ENCODE peak calls at places on chromosomes 4 and X, in five cellular contexts. C is stomach, R is tibial nerve, F is transverse colon, W is A549. Z is an unnamed sample.

GRCh38 chrX:104112326-104112951 is at the start of gene ZCCHC18:
- DNase-seq in C (peak), W (peak), F (peak), R (no peak), Z (peak)

GRCh38 chr4:24912252-24913098 is at the start of gene CCDC149:
- DNase-seq in C (peak), W (peak), R (no peak), F (peak), Z (peak)

GRCh38 chr4:65241257-65241997 is 428.9 kb downstream of the EPHA5 start:
- DNase-seq in R (no peak), F (no peak), W (no peak), C (no peak), Z (no peak)

GRCh38 chrX:103792916-103793540 is 16.4 kb downstream of the PLP1 start:
- DNase-seq in C (no peak), F (no peak), R (no peak), W (no peak), Z (no peak)

GRCh38 chr4:77465271-77465670 is 140.3 kb upstream of the CXCL13 start:
- DNase-seq in C (peak), W (no peak), R (peak), F (peak), Z (no peak)

GRCh38 chr4:5524900-5525299 is 183.5 kb downstream of the EVC2 start:
- DNase-seq in R (no peak), C (no peak), F (no peak), W (no peak), Z (no peak)

GRCh38 chr4:23135792-23136645 is 443.3 kb downstream of the GBA3 start:
- DNase-seq in W (peak), C (no peak), R (peak), F (no peak), Z (no peak)

GRCh38 chr4:186844059-186844681 is 120.5 kb upstream of the FAT1 start:
- DNase-seq in R (peak), F (no peak), C (no peak), W (no peak), Z (peak)

GRCh38 chr4:170769857-170770256 is 680.1 kb upstream of the AADAT start:
- DNase-seq in W (no peak), F (no peak), R (no peak), C (no peak), Z (no peak)

GRCh38 chr4:169282429-169283113 is 11.8 kb upstream of the SH3RF1 start:
- DNase-seq in W (peak), F (no peak), C (no peak), R (no peak), Z (no peak)

GRCh38 chr4:169278669-169279068 is 7.9 kb upstream of the SH3RF1 start:
- DNase-seq in C (no peak), R (no peak), F (no peak), W (no peak), Z (no peak)

GRCh38 chr4:169279111-169279510 is 8.4 kb upstream of the SH3RF1 start:
- DNase-seq in C (no peak), R (no peak), F (no peak), W (no peak), Z (no peak)

GRCh38 chr4:169286562-169287301 is 16.0 kb upstream of the SH3RF1 start:
- DNase-seq in R (no peak), W (no peak), F (no peak), C (no peak), Z (no peak)

GRCh38 chr4:169283114-169283509 is 12.4 kb upstream of the SH3RF1 start:
- DNase-seq in W (peak), C (no peak), R (no peak), F (no peak), Z (no peak)
- H3K27ac ChIP-seq in W (peak), C (no peak), R (no peak), F (no peak), Z (no peak)

GRCh38 chrX:150012647-150013046 is 74.4 kb upstream of the EOLA2 start:
- DNase-seq in F (no peak), C (no peak), R (no peak), W (no peak), Z (no peak)
- TF ChIP-seq EP300 in F (no peak), C (no peak), R (no peak), W (no peak), Z (no peak)

DNA sequence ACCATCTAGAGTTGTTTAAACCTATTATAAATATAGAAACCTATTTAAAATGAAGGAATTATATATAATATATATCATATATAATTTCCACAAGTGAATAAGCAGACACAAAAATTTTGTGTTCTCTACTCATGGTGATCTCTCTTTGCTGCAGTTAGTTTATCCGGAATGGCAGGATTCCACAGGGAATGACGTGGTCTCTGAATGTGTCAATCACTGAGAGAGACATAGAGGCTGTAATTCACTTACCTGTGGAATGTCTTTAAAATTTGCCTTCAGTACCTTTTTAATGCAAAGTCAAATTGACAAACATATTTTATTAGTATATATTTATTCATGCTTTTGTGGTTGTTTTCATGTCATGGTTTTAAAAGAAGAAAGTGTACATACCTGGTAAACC is 669.3 kb downstream of the NLGN4X start:
- DNase-seq in R (no peak), W (no peak), C (no peak), F (no peak), Z (no peak)
- H3K27ac ChIP-seq in R (no peak), W (no peak), C (no peak), F (no peak), Z (no peak)

DNA sequence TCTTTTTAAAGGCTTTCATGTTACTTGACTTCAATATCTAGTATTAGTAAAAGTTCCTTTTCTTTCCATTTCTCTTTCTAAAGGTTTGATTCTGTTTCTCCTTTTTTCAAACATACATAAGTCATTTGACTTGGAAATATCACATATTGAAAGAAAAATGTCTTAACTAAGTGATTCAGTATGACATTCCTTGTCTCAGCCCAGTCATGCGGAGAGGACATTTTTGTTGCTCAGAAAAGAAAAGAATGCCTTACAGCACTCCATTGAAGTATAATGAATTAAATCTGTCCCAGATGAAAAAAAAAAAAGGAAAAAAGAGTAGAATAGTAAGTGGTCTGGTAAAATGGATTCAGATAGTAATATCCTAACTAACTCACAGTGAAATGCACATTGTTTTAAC is 466.1 kb downstream of the ADGRL3 start:
- DNase-seq in C (no peak), F (no peak), W (no peak), R (no peak), Z (no peak)
- TF ChIP-seq EP300 in C (no peak), F (no peak), W (no peak), R (no peak), Z (no peak)

DNA sequence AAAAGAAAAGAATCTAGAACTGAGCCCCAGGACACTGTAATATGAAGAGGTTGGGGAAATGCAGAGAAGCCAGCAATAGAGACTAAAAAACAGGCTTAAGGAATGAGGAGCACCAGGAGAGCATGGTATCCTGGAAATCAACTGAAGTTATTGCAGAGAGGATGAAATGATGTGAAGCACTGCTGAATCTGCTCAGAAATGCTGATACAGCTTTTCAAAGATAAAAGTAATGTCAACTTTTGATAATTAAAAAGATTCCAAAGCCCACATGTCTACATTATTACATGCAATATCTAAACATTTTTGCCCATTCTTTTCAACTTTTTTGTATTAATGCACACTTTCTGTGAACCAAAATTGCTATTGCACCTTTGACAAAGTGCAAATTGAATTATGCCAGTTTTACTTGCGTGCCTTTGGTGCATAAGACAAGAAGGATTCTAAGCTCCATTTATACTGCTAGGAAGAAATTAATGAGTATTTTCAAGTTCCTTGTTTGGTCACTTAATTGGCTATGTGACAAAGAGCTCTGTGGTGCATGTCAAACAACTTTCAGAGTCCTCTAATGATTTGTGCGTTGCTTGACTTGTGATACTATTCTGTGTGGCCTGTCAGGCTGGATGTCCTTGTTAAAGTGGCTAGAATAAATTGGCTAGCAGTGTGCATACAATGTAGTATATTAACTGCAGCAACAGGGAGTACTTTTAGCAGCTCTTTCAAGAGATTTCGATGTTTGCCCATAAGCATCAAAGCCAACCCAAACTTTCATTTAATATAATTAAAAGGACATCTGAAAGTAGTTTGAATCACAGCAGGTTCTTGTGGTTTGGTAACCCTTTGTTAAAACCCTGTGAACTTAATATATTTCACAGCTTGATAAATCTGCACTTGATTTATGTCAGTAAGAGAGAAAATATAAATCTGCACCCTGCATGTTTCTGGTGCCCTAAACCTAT is 718.7 kb downstream of the ADGRL3 start:
- DNase-seq in F (no peak), W (no peak), C (no peak), R (no peak), Z (no peak)
- H3K27ac ChIP-seq in F (no peak), W (no peak), C (no peak), R (no peak), Z (no peak)

DNA sequence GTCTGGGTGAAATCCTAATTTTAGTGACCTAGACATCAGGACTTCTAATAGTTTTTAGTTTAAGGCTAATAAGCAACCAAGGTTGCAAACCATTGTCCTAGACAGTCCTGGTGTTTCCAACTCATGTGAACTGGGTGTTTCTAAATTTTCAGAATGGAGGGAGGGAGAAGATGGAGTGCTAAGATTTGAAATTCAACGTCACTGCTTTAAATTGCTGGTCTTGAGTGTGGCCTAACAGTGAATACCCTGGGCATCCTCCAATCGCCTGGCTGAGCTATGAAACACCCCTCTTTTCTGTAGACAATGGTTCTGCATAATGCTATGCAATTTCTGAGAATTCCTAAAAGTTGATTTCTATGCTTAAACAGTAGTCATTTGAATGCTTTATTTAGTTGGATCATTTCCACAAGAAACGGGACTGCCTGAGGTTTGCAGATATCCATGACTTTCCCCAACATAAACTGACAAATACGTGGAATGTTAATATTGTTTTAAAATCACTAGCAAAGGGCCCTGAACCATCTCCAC is 1.2 kb downstream of the FBXL5 start:
- DNase-seq in C (no peak), W (peak), F (no peak), R (no peak), Z (no peak)
- TF ChIP-seq EP300 in C (no peak), W (no peak), F (no peak), R (no peak), Z (no peak)

GRCh38 chr4:185592845-185593488 is 57.7 kb upstream of the PDLIM3 start:
- DNase-seq in R (no peak), C (no peak), W (peak), F (no peak), Z (no peak)
- H3K27ac ChIP-seq in R (no peak), C (no peak), W (no peak), F (peak), Z (peak)

GRCh38 chrX:130174937-130175336 is 3.2 kb downstream of the RAB33A start:
- DNase-seq in C (no peak), F (no peak), R (no peak), W (no peak), Z (no peak)

GRCh38 chrX:130174051-130174704 is 2.4 kb downstream of the RAB33A start:
- DNase-seq in W (no peak), C (no peak), R (peak), F (no peak), Z (peak)

GRCh38 chrX:130171446-130172126 is at the start of gene RAB33A:
- DNase-seq in W (no peak), C (no peak), R (no peak), F (peak), Z (peak)

GRCh38 chrX:130172127-130172834 is 519 bp downstream of the RAB33A start:
- DNase-seq in W (no peak), F (no peak), R (no peak), C (no peak), Z (no peak)

GRCh38 chrX:130173190-130173895 is 1.6 kb downstream of the RAB33A start:
- DNase-seq in C (no peak), W (no peak), F (peak), R (peak), Z (no peak)
- TF ChIP-seq EP300 in C (no peak), W (no peak), F (no peak), R (no peak), Z (no peak)

GRCh38 chr4:185416955-185417354 is 8.8 kb downstream of the UFSP2 start:
- DNase-seq in W (no peak), R (no peak), F (no peak), C (no peak), Z (no peak)

GRCh38 chr4:185424905-185425599 is 712 bp downstream of the UFSP2 start:
- DNase-seq in W (no peak), C (no peak), R (no peak), F (no peak), Z (no peak)

GRCh38 chr4:185425600-185426352 is at the start of gene UFSP2:
- DNase-seq in W (peak), F (peak), R (peak), C (peak), Z (peak)

GRCh38 chr4:185426960-185427688 is 1.4 kb upstream of the UFSP2 start:
- DNase-seq in C (no peak), R (no peak), F (no peak), W (no peak), Z (no peak)

DNA sequence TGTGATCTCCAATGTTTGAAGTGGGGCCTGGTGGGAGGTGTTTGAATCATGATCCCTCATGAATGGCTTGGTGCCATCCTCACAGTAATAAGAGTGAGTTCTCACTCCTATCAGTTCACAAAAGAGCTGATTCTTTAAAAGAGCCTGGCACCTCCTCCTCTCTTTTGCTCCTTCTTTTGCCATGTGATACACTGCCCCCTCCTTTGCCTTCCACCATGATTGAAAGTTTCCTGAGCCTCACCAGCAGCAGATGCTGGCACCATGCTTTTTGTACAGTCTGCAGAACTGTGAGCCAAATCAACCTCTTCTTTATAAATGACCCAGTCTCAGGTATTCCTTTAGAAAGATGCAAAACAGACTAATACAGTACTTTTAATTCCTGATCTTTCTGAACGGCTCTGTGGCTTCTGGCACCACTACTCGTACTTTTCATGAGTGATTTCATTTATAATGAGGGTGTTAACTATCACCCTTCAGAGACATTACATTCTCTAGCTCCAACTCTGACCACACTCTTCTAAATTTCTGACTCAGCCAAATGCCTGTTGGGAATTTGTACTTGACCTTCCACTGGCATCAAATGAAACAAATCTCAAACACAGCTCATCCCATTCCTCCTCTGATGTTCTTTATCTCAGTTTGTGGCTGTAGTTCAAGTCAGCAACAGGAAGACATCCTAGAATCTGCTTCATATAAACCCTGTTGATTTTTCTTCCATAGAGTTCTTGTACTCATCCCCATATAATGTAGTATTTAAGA is 4.2 kb downstream of the UFSP2 start:
- DNase-seq in R (no peak), F (no peak), C (no peak), W (no peak), Z (no peak)
- H3K27ac ChIP-seq in R (no peak), F (no peak), C (no peak), W (no peak), Z (no peak)

DNA sequence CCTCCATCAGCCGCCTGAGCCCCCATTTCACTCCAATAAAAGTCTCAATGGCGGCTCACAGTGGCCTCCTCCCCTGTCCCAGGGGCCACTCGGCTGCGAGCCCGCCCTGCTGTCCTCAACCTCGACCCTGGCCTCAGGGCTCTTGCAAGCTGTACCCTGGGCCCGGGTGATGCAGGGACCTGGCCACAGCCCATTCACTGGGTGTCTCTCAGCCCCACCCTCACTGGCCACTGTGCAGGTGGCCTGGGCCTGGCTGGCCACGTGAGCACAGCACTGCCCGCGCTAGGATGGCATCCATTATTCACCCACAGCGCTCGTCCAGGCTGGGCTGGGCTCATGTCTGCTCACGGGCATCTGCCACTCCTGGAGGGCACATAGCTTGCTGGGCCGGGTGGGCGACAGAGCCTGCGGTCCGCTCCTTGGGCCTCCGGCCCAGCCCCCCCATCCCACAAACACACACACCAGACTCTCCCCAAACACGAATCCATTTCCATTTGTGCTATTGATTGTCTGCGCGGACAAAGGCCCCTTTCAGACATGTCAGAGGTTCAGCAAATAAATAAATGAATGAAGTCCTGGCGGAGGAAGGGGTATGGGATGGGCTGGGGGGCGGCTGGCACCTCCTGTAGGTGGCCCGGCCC is 16.5 kb upstream of the FGFR3 start:
- DNase-seq in F (no peak), R (no peak), W (no peak), C (no peak), Z (no peak)
- TF ChIP-seq EP300 in F (no peak), R (no peak), W (no peak), C (no peak), Z (no peak)